ENCODE peak calls at places on chromosomes 3 and 15, in eight cellular contexts. Y is psoas muscle, J is fibroblast of lung, C is OCI-LY7, B is stomach, G is mucosa of descending colon, F is left lung, H is astrocyte. W is an unnamed sample.

GRCh38 chr3:98612996-98613517 is 19.6 kb upstream of the CPOX start:
- DNase-seq in H (no peak), B (no peak), G (no peak), Y (no peak), F (no peak), C (no peak), J (no peak), W (no peak)

GRCh38 chr3:90054306-90054705 is 946.9 kb downstream of the EPHA3 start:
- DNase-seq in G (no peak), Y (no peak), J (peak; percentile 48), C (no peak), F (no peak), B (no peak), H (no peak), W (no peak)

GRCh38 chr15:63915888-63916731 is 82.4 kb upstream of the HERC1 start:
- DNase-seq in C (no peak), F (no peak), G (no peak), J (peak; percentile 45), H (peak; percentile 27), B (no peak), Y (peak; percentile 51), W (no peak)

GRCh38 chr3:46922871-46923558 is 45.5 kb downstream of the PTH1R start:
- DNase-seq in G (peak; percentile 49), B (no peak), Y (peak; percentile 56), J (no peak), F (no peak), H (no peak), C (no peak), W (no peak)

GRCh38 chr3:152517517-152517916 is 248.8 kb downstream of the MBNL1 start:
- DNase-seq in J (no peak), F (no peak), C (no peak), B (no peak), Y (no peak), G (no peak), H (no peak), W (no peak)

GRCh38 chr15:84099181-84099580 is 136.4 kb upstream of the GOLGA6L4 start:
- DNase-seq in J (no peak), B (peak; percentile 34), H (peak; percentile 31), Y (no peak), C (peak; percentile 41), F (no peak), G (no peak), W (no peak)

GRCh38 chr3:15839568-15839967 is 41.8 kb upstream of the ANKRD28 start:
- DNase-seq in B (no peak), C (no peak), F (no peak), J (no peak), Y (no peak), H (no peak), G (no peak), W (no peak)

GRCh38 chr3:123028233-123028828 is 768 bp upstream of the SEMA5B start:
- DNase-seq in Y (no peak), J (peak; percentile 86), F (no peak), H (peak; percentile 42), C (peak; percentile 39), G (no peak), B (no peak), W (no peak)

GRCh38 chr15:91908401-91908800 is 54.9 kb downstream of the SLCO3A1 start:
- DNase-seq in Y (no peak), G (no peak), F (no peak), H (peak; percentile 72), J (peak; percentile 45), C (no peak), B (no peak), W (peak; percentile 3)

GRCh38 chr3:172291650-172292049 is 156.6 kb downstream of the GHSR start:
- DNase-seq in B (no peak), H (no peak), G (no peak), F (no peak), Y (no peak), C (no peak), J (no peak), W (no peak)

GRCh38 chr3:30135190-30135589 is 471.2 kb upstream of the TGFBR2 start:
- DNase-seq in J (no peak), F (no peak), G (no peak), Y (no peak), B (no peak), C (peak; percentile 22), H (no peak), W (no peak)

GRCh38 chr15:96887730-96888129 is 557.2 kb downstream of the NR2F2 start:
- DNase-seq in F (no peak), Y (no peak), B (no peak), G (no peak), H (peak; percentile 3), C (no peak), J (peak; percentile 70), W (no peak)

GRCh38 chr3:64561503-64561810 is 126.3 kb downstream of the ADAMTS9 start:
- DNase-seq in C (no peak), H (no peak), F (no peak), B (no peak), J (no peak), G (no peak), Y (no peak), W (no peak)

GRCh38 chr3:30502051-30502741 is 104.2 kb upstream of the TGFBR2 start:
- DNase-seq in F (no peak), Y (no peak), B (no peak), G (no peak), J (no peak), H (no peak), C (no peak), W (no peak)

GRCh38 chr3:18284716-18285115 is 140.4 kb downstream of the SATB1 start:
- DNase-seq in F (no peak), J (no peak), H (no peak), Y (no peak), B (no peak), G (no peak), C (no peak), W (no peak)

GRCh38 chr3:178777718-178778411 is 241.6 kb downstream of the KCNMB2 start:
- DNase-seq in Y (no peak), C (no peak), H (peak; percentile 18), F (no peak), J (no peak), B (no peak), G (no peak), W (peak; percentile 46)

GRCh38 chr15:101244889-101245668 is 6.8 kb downstream of the CHSY1 start:
- DNase-seq in J (no peak), B (no peak), G (no peak), C (no peak), F (no peak), H (no peak), Y (no peak), W (no peak)

GRCh38 chr15:74193305-74193718 is 9.3 kb downstream of the STRA6 start:
- DNase-seq in C (no peak), F (peak; percentile 20), J (peak; percentile 23), H (peak; percentile 96), Y (no peak), G (no peak), B (no peak), W (peak; percentile 68)

GRCh38 chr15:90402230-90402629 is 14.2 kb downstream of the IQGAP1 start:
- DNase-seq in F (no peak), H (peak; percentile 86), Y (peak; percentile 70), B (no peak), G (no peak), C (no peak), J (peak; percentile 87), W (peak; percentile 75)

GRCh38 chr15:42737529-42738328 is 801 bp upstream of the CDAN1 start:
- DNase-seq in F (no peak), G (no peak), J (no peak), B (peak; percentile 35), C (no peak), Y (no peak), H (no peak), W (no peak)

GRCh38 chr3:159458010-159458409 is 530.6 kb upstream of the IL12A start:
- DNase-seq in J (peak; percentile 69), H (peak; percentile 99), G (no peak), F (no peak), Y (no peak), C (no peak), B (no peak), W (peak; percentile 92)

GRCh38 chr3:104396974-104397669 is 969.6 kb upstream of the ALCAM start:
- DNase-seq in H (peak; percentile 16), G (no peak), J (peak; percentile 32), Y (no peak), C (no peak), B (no peak), F (no peak), W (no peak)

GRCh38 chr15:60417112-60417511 is 19.3 kb upstream of the ANXA2 start:
- DNase-seq in G (no peak), H (no peak), Y (no peak), J (no peak), B (no peak), C (no peak), F (no peak), W (no peak)

GRCh38 chr15:73388256-73388781 is 19.6 kb upstream of the HCN4 start:
- DNase-seq in B (no peak), F (no peak), C (no peak), J (peak; percentile 49), G (no peak), Y (no peak), H (peak; percentile 89), W (peak; percentile 8)

GRCh38 chr3:141875893-141876380 is 506 bp upstream of the ATP1B3 start:
- DNase-seq in B (peak; percentile 56), C (peak; percentile 81), Y (peak; percentile 77), H (peak; percentile 36), J (peak; percentile 68), F (peak; percentile 93), G (peak; percentile 88), W (no peak)

GRCh38 chr3:16861432-16861831 is 23.3 kb upstream of the PLCL2 start:
- DNase-seq in B (no peak), J (no peak), G (no peak), Y (no peak), C (no peak), F (no peak), H (no peak), W (no peak)
- TF ChIP-seq CTCF in B (no peak), J (no peak), G (no peak), Y (no peak), C (no peak), F (no peak), H (no peak), W (no peak)

DNA sequence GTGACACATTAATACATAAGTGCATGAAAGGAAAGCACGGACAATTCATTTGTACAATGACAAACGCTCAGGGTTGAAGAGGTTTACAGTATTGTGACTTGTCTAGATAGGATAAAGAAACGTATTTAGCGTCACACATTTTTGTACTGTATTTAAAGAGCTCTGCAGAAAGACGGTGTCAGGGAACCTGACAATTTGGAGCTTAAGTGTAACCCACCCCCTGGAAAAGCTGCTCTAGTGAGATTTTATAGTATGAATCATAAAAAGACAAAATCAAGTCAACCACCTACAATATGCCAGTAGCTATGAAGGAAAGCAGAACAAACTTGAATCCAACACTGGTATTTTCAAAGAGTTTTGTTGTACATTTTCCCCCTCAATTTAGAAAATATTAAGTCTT is 5.6 kb downstream of the TRA2B start:
- DNase-seq in Y (no peak), F (no peak), J (no peak), B (no peak), G (no peak), C (no peak), H (no peak), W (no peak)
- H3K36me3 ChIP-seq in Y (no peaks in the 10 kb centered on the region), F (peaks cover 12% of the 10 kb centered on the region), J (peaks cover 3% of the 10 kb centered on the region), B (no peaks in the 10 kb centered on the region), G (no peaks in the 10 kb centered on the region), C (peaks cover 98% of the 10 kb centered on the region), H (peaks cover 15% of the 10 kb centered on the region), W (no peaks in the 10 kb centered on the region)

GRCh38 chr3:13161021-13161759 is 88.0 kb upstream of the IQSEC1 start:
- DNase-seq in J (no peak), Y (no peak), B (no peak), C (no peak), F (peak; percentile 50), G (no peak), H (no peak), W (no peak)
- TF ChIP-seq CTCF in J (no peak), Y (no peak), B (no peak), C (peak; percentile 11), F (no peak), G (no peak), H (no peak), W (no peak)

GRCh38 chr3:49305608-49306007 is 28.6 kb upstream of the C3orf62 start:
- DNase-seq in H (no peak), Y (no peak), C (no peak), F (no peak), J (no peak), B (no peak), G (no peak), W (no peak)
- H3K36me3 ChIP-seq in H (peaks cover 42% of the 10 kb centered on the region), Y (peaks cover 13% of the 10 kb centered on the region), C (peaks cover 83% of the 10 kb centered on the region), F (peaks cover 100% of the 10 kb centered on the region), J (peaks cover 11% of the 10 kb centered on the region), B (peaks cover 100% of the 10 kb centered on the region), G (peaks cover 5% of the 10 kb centered on the region), W (peaks cover 15% of the 10 kb centered on the region)

W was measured in BJ.